ENCODE peak calls at places on chromosomes 1 and 21, in six cellular contexts. D is dorsolateral prefrontal cortex; K is colonic mucosa; B is HAP-1; Z is CD4-positive, CD25-positive, alpha-beta regulatory T cell; W is PC-9. F is an unnamed sample.

GRCh38 chr1:66539491-66539890 is 5.5 kb downstream of the SGIP1 start:
- DNase-seq in D (no peak), K (no peak), W (no peak), B (no peak), Z (no peak), F (no peak)

GRCh38 chr1:47681735-47682134 is 243.9 kb downstream of the FOXD2 start:
- DNase-seq in B (no peak), K (peak; percentile 15), Z (no peak), D (no peak), W (no peak), F (no peak)

GRCh38 chr1:86356247-86356646 is 39.9 kb downstream of the ODF2L start:
- DNase-seq in D (no peak), B (peak; percentile 21), K (no peak), W (no peak), Z (no peak), F (no peak)

GRCh38 chr1:86913399-86913895 is 479 bp downstream of the SELENOF start:
- DNase-seq in W (peak; percentile 50), D (no peak), B (peak; percentile 50), Z (peak; percentile 22), K (peak; percentile 61), F (peak; percentile 37)

GRCh38 chr1:167829868-167830267 is 84.1 kb downstream of the ADCY10 start:
- DNase-seq in B (no peak), K (no peak), Z (no peak), D (no peak), W (no peak), F (no peak)

GRCh38 chr1:198153804-198154203 is 3.0 kb upstream of the NEK7 start:
- DNase-seq in K (no peak), Z (no peak), W (no peak), D (no peak), B (no peak), F (no peak)

GRCh38 chr1:153567621-153568366 is 2.1 kb upstream of the S100A2 start:
- DNase-seq in Z (no peak), K (peak; percentile 39), W (peak; percentile 90), B (no peak), D (no peak), F (no peak)

GRCh38 chr1:56095924-56096655 is 483.3 kb downstream of the PLPP3 start:
- DNase-seq in D (no peak), B (no peak), W (no peak), K (no peak), Z (no peak), F (no peak)

GRCh38 chr1:184851822-184852746 is 97.4 kb upstream of the EDEM3 start:
- DNase-seq in D (no peak), Z (no peak), K (no peak), W (no peak), B (no peak), F (no peak)

GRCh38 chr1:89516055-89516454 is 8.6 kb upstream of the LRRC8B start:
- DNase-seq in B (no peak), W (peak; percentile 89), Z (no peak), D (no peak), K (no peak), F (no peak)

GRCh38 chr1:32765561-32766327 is 51.4 kb downstream of the YARS1 start:
- DNase-seq in B (no peak), K (peak; percentile 16), W (no peak), Z (no peak), D (no peak), F (no peak)

GRCh38 chr1:53590104-53590503 is 130.9 kb downstream of the DMRTB1 start:
- DNase-seq in W (no peak), K (no peak), Z (no peak), D (no peak), B (no peak), F (no peak)

GRCh38 chr1:195851804-195852203 is 756.4 kb downstream of the KCNT2 start:
- DNase-seq in K (no peak), D (no peak), W (no peak), B (no peak), Z (no peak), F (no peak)

GRCh38 chr1:32539584-32540571 is 651 bp downstream of the ZBTB8A start:
- DNase-seq in W (no peak), Z (no peak), B (peak; percentile 54), D (no peak), K (peak; percentile 34), F (no peak)

GRCh38 chr21:16169810-16170209 is 440.0 kb downstream of the USP25 start:
- DNase-seq in B (no peak), K (no peak), Z (no peak), W (no peak), D (no peak), F (no peak)

GRCh38 chr1:227797144-227797543 is 18.3 kb upstream of the PRSS38 start:
- DNase-seq in B (no peak), W (no peak), K (no peak), Z (no peak), D (no peak), F (no peak)

GRCh38 chr1:186745531-186746146 is 65.4 kb upstream of the PTGS2 start:
- DNase-seq in W (no peak), D (no peak), Z (no peak), K (no peak), B (no peak), F (no peak)

GRCh38 chr1:154859786-154860153 is 10.3 kb downstream of the KCNN3 start:
- DNase-seq in Z (no peak), B (no peak), W (peak; percentile 5), K (no peak), D (no peak), F (no peak)

GRCh38 chr1:158103275-158103674 is 77.4 kb upstream of the CD1D start:
- DNase-seq in D (no peak), W (no peak), B (no peak), K (no peak), Z (no peak), F (no peak)

GRCh38 chr1:158104891-158105290 is 75.8 kb upstream of the CD1D start:
- DNase-seq in Z (no peak), B (no peak), D (no peak), W (no peak), K (no peak), F (no peak)

GRCh38 chr1:158101944-158102343 is 78.8 kb upstream of the CD1D start:
- DNase-seq in K (no peak), W (no peak), Z (no peak), D (no peak), B (no peak), F (no peak)

GRCh38 chr1:158105342-158105741 is 75.4 kb upstream of the CD1D start:
- DNase-seq in K (no peak), W (no peak), D (no peak), Z (no peak), B (peak; percentile 52), F (no peak)

DNA sequence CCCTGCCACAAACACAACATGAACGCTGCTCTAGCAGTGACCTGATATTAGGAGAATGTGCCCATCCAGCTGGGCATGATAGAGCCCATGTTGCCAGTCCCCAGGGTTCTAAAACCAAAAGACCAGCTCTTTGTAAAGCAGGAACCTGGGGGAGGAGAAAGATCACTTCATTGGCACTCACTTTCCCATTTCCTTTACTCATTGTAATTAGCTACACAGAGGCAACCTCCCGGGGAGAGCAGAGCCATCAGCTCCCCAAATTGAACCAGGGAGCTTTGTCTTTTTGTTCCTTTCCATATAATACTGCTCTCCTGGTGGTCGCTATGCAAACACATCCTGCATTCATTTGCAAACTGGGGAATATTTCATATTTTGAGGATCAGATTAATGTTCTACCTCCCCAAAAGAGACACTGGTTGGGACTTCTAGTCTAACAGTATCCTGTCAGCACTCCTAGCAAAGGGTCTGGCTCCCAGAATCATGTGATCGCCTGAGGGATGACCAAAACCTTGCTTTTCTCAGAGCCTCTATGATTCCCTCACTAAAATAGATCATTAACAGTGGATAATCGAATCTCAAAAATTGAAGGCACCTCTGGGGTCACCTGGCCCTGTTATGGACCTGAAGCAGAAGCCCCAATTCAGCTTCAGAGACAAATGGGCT is 76.7 kb upstream of the CD1D start:
- DNase-seq in K (no peak), Z (no peak), B (no peak), W (no peak), D (no peak), F (no peak)
- H3K4me3 ChIP-seq in K (no peak overlapping the region), Z (no peak overlapping the region), B (no peak overlapping the region), W (no peak overlapping the region), D (no peak overlapping the region), F (no peak overlapping the region)

DNA sequence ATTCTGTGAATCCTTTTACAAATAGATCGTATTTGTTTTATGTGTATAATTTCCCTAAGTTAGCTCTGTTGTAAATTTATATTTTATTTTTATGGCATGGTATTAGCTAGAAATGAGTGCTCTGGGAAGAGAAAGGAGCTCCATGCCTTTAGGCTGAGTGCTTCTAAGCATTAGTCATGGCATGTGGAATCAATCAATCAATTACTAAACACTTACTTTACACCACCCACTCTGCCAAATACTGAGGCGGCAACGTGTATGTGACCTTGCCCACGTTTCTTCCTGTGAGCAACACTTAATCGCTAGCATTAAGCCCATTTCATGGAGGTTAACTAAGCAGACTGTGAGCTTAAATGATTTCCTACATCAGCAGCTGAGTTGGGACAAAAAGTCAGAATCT is 7.2 kb upstream of the BECN2 start:
- DNase-seq in Z (no peak), W (no peak), B (no peak), K (no peak), D (no peak), F (no peak)
- H3K4me3 ChIP-seq in Z (no peak overlapping the region), W (no peak overlapping the region), B (no peak overlapping the region), K (no peak overlapping the region), D (no peak overlapping the region), F (no peak overlapping the region)

DNA sequence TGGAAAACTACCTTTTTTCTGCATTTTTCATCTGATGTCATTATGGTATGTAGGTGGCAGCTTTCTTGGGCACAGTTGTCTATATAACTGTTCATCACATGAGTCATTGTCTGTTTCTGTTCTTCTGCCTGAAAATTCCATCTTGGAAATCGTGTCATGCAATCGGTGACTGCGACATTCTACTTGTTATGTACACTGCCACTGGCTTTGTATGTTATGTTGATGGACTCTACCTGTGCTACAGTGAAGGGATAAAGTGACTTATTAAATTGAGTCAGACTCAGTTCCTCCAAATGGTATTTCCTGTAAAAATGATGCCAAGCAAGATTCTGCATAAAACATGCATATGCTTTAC is 8.6 kb downstream of the SMAP2 start:
- DNase-seq in W (no peak), K (no peak), Z (no peak), B (no peak), D (no peak), F (no peak)
- H3K4me3 ChIP-seq in W (no peak overlapping the region), K (no peak overlapping the region), Z (peak overlapping the region; percentile 95), B (no peak overlapping the region), D (peak overlapping the region; percentile 45), F (no peak overlapping the region)

DNA sequence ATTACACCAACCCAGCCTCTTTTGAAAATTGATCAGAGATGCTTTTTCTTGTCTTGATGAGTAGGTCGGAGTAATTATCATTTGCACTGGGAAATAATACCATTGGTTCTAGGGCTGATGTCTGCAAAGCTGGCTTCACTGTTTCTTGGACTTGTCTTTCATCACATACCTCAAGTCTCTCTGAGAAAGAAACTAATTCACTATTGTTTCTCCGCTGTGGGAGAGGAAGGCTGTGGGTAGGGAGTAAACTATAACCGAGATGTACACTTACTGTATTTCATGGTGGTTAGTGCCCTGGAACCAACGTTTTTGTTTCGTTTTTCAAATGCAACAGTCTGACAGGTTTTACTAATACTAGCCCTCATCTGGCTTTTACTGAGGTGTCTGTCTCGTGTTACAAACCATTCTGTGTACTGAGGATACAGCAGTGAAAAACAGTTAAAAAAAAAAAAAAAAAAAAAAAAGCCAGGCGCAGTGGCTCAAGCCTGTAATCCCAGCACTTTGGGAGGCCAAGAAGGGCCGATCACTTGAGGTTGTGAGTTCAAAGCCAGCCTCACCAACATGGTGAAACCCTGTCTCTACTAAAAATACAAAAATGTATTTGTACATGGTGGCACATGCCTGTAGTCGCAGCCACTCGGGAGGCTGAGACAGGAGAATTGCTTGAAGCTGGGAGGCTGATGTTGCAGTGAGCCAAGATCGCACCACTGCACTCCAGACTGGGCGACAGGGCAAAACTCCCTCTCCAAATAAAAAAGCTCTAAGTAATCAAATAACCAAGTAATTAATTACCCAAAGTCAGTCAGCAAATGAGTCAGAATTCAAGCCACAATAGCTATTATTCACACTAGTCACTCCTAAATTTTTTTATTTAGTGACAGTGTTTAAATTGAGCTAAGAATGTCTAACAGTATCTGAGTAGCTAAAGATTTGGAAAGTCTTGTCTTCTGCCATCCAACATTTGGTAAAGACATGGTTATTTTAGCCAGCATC is 23.3 kb downstream of the TOMM20 start:
- DNase-seq in B (no peak), D (no peak), K (no peak), W (no peak), Z (no peak), F (no peak)
- H3K4me3 ChIP-seq in B (no peak overlapping the region), D (no peak overlapping the region), K (no peak overlapping the region), W (no peak overlapping the region), Z (peak overlapping the region; percentile 75), F (no peak overlapping the region)

F was measured in Jurkat, Clone E6-1.